ENCODE peak calls at places on chromosomes 2 and 18, in seven cellular contexts. V, F, Q, K, W, M and T are unnamed samples.

GRCh38 chr2:236088368-236089057 is 79.7 kb downstream of the GBX2 start:
- DNase-seq in K (no peak), Q (no peak), F (peak; percentile 53), V (no peak), M (no peak), W (peak; percentile 29), T (no peak)

GRCh38 chr2:61689526-61689925 is 151.4 kb upstream of the XPO1 start:
- DNase-seq in Q (peak; percentile 21), W (peak; percentile 20), K (no peak), F (no peak), M (no peak), V (no peak), T (no peak)

GRCh38 chr2:69597843-69598610 is 45.5 kb downstream of the AAK1 start:
- DNase-seq in K (no peak), F (no peak), Q (no peak), V (no peak), M (no peak), W (no peak), T (no peak)

GRCh38 chr18:26056291-26056690 is 34.1 kb downstream of the SS18 start:
- DNase-seq in Q (no peak), K (no peak), V (no peak), F (no peak), M (peak; percentile 4), W (peak; percentile 66), T (no peak)

GRCh38 chr18:80231151-80231550 is 16.2 kb downstream of the PARD6G start:
- DNase-seq in M (no peak), F (no peak), K (no peak), Q (no peak), W (no peak), V (no peak), T (no peak)

GRCh38 chr2:198483046-198483445 is 678.7 kb downstream of the PLCL1 start:
- DNase-seq in V (no peak), F (no peak), M (no peak), Q (no peak), W (no peak), K (no peak), T (no peak)

GRCh38 chr2:98012561-98012979 is 16.8 kb upstream of the TMEM131 start:
- DNase-seq in Q (no peak), M (no peak), K (no peak), W (no peak), V (no peak), F (no peak), T (no peak)

GRCh38 chr2:1136807-1137663 is 186.4 kb downstream of the SNTG2 start:
- DNase-seq in F (no peak), Q (no peak), W (no peak), K (no peak), M (no peak), V (no peak), T (no peak)

GRCh38 chr2:171404258-171404657 is 29.5 kb downstream of the METTL8 start:
- DNase-seq in V (peak; percentile 64), F (peak; percentile 9), W (peak; percentile 79), Q (peak; percentile 81), K (no peak), M (peak; percentile 82), T (no peak)

GRCh38 chr2:166229678-166230023 is 101.8 kb upstream of the SCN1A start:
- DNase-seq in M (no peak), F (no peak), K (no peak), V (no peak), W (no peak), Q (no peak), T (no peak)

GRCh38 chr2:180618570-180618969 is 361.8 kb upstream of the UBE2E3 start:
- DNase-seq in K (no peak), V (no peak), M (peak; percentile 16), F (no peak), W (peak; percentile 66), Q (peak; percentile 58), T (no peak)

GRCh38 chr2:183868153-183868552 is 730.2 kb upstream of the ZNF804A start:
- DNase-seq in Q (no peak), K (no peak), V (no peak), F (no peak), M (peak; percentile 23), W (no peak), T (no peak)

GRCh38 chr2:229417906-229418305 is 146.8 kb upstream of the PID1 start:
- DNase-seq in M (no peak), W (no peak), Q (no peak), K (no peak), F (no peak), V (no peak), T (no peak)

GRCh38 chr2:9990735-9991134 is 39.2 kb downstream of the GRHL1 start:
- DNase-seq in F (no peak), Q (no peak), W (no peak), M (no peak), K (no peak), V (no peak), T (no peak)

GRCh38 chr2:100359576-100359975 is 37.3 kb upstream of the LONRF2 start:
- DNase-seq in Q (no peak), K (no peak), M (no peak), W (peak; percentile 20), V (no peak), F (no peak), T (no peak)

GRCh38 chr2:150207979-150208378 is 279.5 kb downstream of the RND3 start:
- DNase-seq in Q (no peak), V (no peak), M (no peak), K (no peak), W (no peak), F (no peak), T (no peak)

GRCh38 chr2:152740743-152741328 is 22.4 kb downstream of the ARL6IP6 start:
- DNase-seq in V (peak; percentile 49), F (peak; percentile 26), K (no peak), M (peak; percentile 74), Q (peak; percentile 62), W (peak; percentile 72), T (no peak)

GRCh38 chr2:153519260-153519875 is 40.8 kb upstream of the RPRM start:
- DNase-seq in K (peak; percentile 47), M (peak; percentile 25), Q (peak; percentile 47), V (peak; percentile 55), W (peak; percentile 39), F (peak; percentile 7), T (peak; percentile 45)

GRCh38 chr2:45119855-45120254 is 110.6 kb upstream of the SIX2 start:
- DNase-seq in K (no peak), V (no peak), M (peak; percentile 90), Q (peak; percentile 90), F (no peak), W (peak; percentile 85), T (no peak)

GRCh38 chr2:230589497-230590015 is 123.1 kb upstream of the CAB39 start:
- DNase-seq in K (no peak), W (no peak), F (no peak), M (no peak), V (no peak), Q (no peak), T (no peak)

GRCh38 chr18:74233933-74234325 is 57.8 kb downstream of the CYB5A start:
- DNase-seq in Q (no peak), M (no peak), F (no peak), K (no peak), W (no peak), V (no peak), T (no peak)

GRCh38 chr2:176595986-176596385 is 326.7 kb downstream of the MTX2 start:
- DNase-seq in Q (no peak), F (no peak), M (no peak), V (no peak), K (no peak), W (peak; percentile 31), T (no peak)

GRCh38 chr18:34659579-34660517 is 50.2 kb upstream of the DTNA start:
- DNase-seq in K (peak; percentile 83), M (peak; percentile 96), Q (peak; percentile 90), V (peak; percentile 56), W (peak; percentile 97), F (peak; percentile 33), T (peak; percentile 90)

GRCh38 chr2:15069149-15069548 is 436.6 kb downstream of the LRATD1 start:
- DNase-seq in F (no peak), M (no peak), W (peak; percentile 28), K (no peak), Q (no peak), V (no peak), T (no peak)

GRCh38 chr18:58064406-58064998 is 20.5 kb downstream of the NEDD4L start:
- DNase-seq in W (peak; percentile 39), V (no peak), M (no peak), F (no peak), K (no peak), Q (peak; percentile 56), T (no peak)

GRCh38 chr2:191302459-191303155 is 57.4 kb downstream of the MYO1B start:
- DNase-seq in Q (peak; percentile 48), W (peak; percentile 23), M (no peak), V (peak; percentile 29), K (no peak), F (peak; percentile 15), T (no peak)

GRCh38 chr2:64859208-64860161 is 129.7 kb upstream of the SLC1A4 start:
- DNase-seq in K (peak; percentile 95), V (peak; percentile 63), W (peak; percentile 87), M (peak; percentile 92), Q (peak; percentile 96), F (peak; percentile 93), T (peak; percentile 86)

GRCh38 chr2:130807659-130808385 is 28.9 kb upstream of the ARHGEF4 start:
- DNase-seq in W (no peak), Q (peak; percentile 53), F (no peak), M (no peak), V (no peak), K (no peak), T (no peak)

GRCh38 chr18:70490008-70490933 is 201.4 kb downstream of the SOCS6 start:
- DNase-seq in M (peak; percentile 71), Q (peak; percentile 41), W (peak; percentile 57), F (no peak), V (peak; percentile 48), K (no peak), T (peak; percentile 40)

GRCh38 chr2:65320042-65320711 is 92.5 kb downstream of the ACTR2 start:
- DNase-seq in K (no peak), V (peak; percentile 64), M (peak; percentile 98), W (peak; percentile 98), F (peak; percentile 91), Q (peak; percentile 87), T (no peak)

GRCh38 chr2:34545486-34546136 is 946.5 kb upstream of the FAM98A start:
- DNase-seq in V (no peak), W (no peak), M (no peak), Q (no peak), F (no peak), K (no peak), T (no peak)

GRCh38 chr2:85853499-85854165 is 35.2 kb downstream of the ST3GAL5 start:
- DNase-seq in M (no peak), F (no peak), W (no peak), K (no peak), V (no peak), Q (no peak), T (no peak)

GRCh38 chr18:21230436-21230835 is 11.6 kb upstream of the GREB1L start:
- DNase-seq in W (no peak), V (no peak), M (no peak), K (no peak), F (no peak), Q (no peak), T (no peak)

GRCh38 chr2:54258171-54258570 is 2.1 kb upstream of the TSPYL6 start:
- DNase-seq in M (no peak), V (no peak), F (no peak), W (peak; percentile 49), Q (no peak), K (no peak), T (no peak)

GRCh38 chr2:17615152-17615551 is 74.7 kb downstream of the VSNL1 start:
- DNase-seq in F (no peak), K (no peak), M (no peak), W (no peak), Q (no peak), V (no peak), T (no peak)

GRCh38 chr18:33596178-33596854 is 18.3 kb downstream of the ASXL3 start:
- DNase-seq in M (peak; percentile 5), Q (no peak), K (no peak), V (no peak), W (peak; percentile 68), F (no peak), T (no peak)

GRCh38 chr2:239215136-239215925 is 185.5 kb downstream of the HDAC4 start:
- DNase-seq in M (no peak), Q (no peak), K (no peak), W (no peak), V (no peak), F (no peak), T (no peak)